ENCODE peak calls at places on chromosomes 11 and 22, in five cellular contexts. C is HFF-Myc, P is brain microvascular endothelial cell, N is stomach, V is choroid plexus epithelial cell. D is an unnamed sample.

GRCh38 chr11:2312232-2313042 is 10.6 kb downstream of the TSPAN32 start:
- DNase-seq in N (no peak), C (peak; percentile 17), P (peak; percentile 16), V (peak; percentile 10), D (peak; percentile 34)

GRCh38 chr11:96061094-96061493 is 137.2 kb upstream of the MTMR2 start:
- DNase-seq in C (no peak), V (peak; percentile 35), N (no peak), P (no peak), D (no peak)

GRCh38 chr11:1756024-1756561 is 5.7 kb upstream of the IFITM10 start:
- DNase-seq in C (no peak), P (no peak), N (peak; percentile 82), V (no peak), D (no peak)

GRCh38 chr11:24163146-24163545 is 333.7 kb upstream of the LUZP2 start:
- DNase-seq in C (no peak), N (no peak), P (no peak), V (peak; percentile 43), D (no peak)

GRCh38 chr11:11420512-11420911 is 67.5 kb upstream of the CSNK2A3 start:
- DNase-seq in V (no peak), N (no peak), C (no peak), P (no peak), D (no peak)

GRCh38 chr11:65575568-65576231 is at the start of gene EHBP1L1:
- DNase-seq in C (no peak), V (peak; percentile 57), N (peak; percentile 80), P (no peak), D (no peak)

GRCh38 chr11:3781423-3781822 is 15.9 kb downstream of the NUP98 start:
- DNase-seq in V (peak; percentile 47), P (no peak), N (no peak), C (no peak), D (no peak)

GRCh38 chr11:70424765-70425164 is 26.4 kb downstream of the CTTN start:
- DNase-seq in P (no peak), C (no peak), V (no peak), N (no peak), D (no peak)

GRCh38 chr22:22887621-22888503 is at the start of gene IGLL5:
- DNase-seq in C (no peak), P (no peak), V (no peak), N (no peak), D (no peak)

GRCh38 chr11:92224394-92225205 is at the start of gene FAT3:
- DNase-seq in P (peak; percentile 40), C (no peak), V (peak; percentile 43), N (no peak), D (no peak)

GRCh38 chr11:35165416-35166368 is 26.7 kb downstream of the CD44 start:
- DNase-seq in C (no peak), P (peak; percentile 77), N (peak; percentile 46), V (peak; percentile 93), D (no peak)

GRCh38 chr11:111001091-111001430 is 244.5 kb upstream of the POU2AF2 start:
- DNase-seq in C (peak; percentile 74), N (no peak), P (no peak), V (no peak), D (peak; percentile 36)

GRCh38 chr11:608751-609354 is 6.9 kb downstream of the IRF7 start:
- DNase-seq in N (no peak), V (no peak), P (no peak), C (no peak), D (no peak)

GRCh38 chr11:130087294-130087926 is 17.7 kb downstream of the APLP2 start:
- DNase-seq in P (no peak), C (no peak), N (no peak), V (peak; percentile 9), D (no peak)
- H3K4me3 ChIP-seq in P (no peak overlapping the region), C (no peak overlapping the region), N (no peak overlapping the region), V (no peak overlapping the region), D (no peak overlapping the region)

DNA sequence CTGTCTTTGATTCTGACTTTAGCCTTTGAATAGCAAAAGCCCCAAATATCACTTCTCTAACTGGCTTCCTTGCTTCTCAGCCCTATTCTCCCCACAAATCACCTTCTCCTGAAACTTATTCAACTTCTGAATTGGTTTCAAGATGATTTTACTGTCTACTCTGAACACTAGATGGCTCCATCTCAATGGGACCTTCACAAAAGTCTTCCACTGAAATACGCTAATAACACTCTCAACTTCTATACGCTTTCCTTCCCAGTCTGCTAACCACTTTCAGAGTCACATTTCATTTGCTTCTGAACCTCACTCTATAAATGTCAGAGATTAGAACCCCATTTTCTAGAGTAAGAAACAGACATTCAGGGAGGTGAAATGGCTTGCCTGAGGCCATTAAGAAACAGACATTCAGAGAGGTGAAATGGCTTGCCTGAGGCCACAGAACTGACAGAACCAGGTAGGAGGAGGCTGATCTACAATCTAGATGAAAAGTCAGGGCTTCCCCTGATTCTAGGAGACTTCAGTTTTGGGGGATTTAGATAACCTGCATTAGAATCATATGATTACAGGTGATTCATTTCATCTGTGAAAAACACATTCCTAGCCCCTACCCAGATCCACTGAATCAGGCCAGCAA is 20.6 kb downstream of the MORC2 start:
- DNase-seq in C (no peak), N (no peak), V (peak; percentile 85), P (peak; percentile 9), D (no peak)
- TF ChIP-seq CTCF in C (peak; percentile 40), N (peak; percentile 74), V (peak; percentile 68), P (peak; percentile 49), D (peak; percentile 61)

GRCh38 chr11:62505784-62506145 is 40.8 kb downstream of the AHNAK start:
- DNase-seq in N (no peak), P (no peak), V (no peak), C (no peak), D (no peak)

GRCh38 chr11:62505112-62505783 is 41.4 kb downstream of the AHNAK start:
- DNase-seq in C (no peak), V (no peak), P (peak; percentile 16), N (no peak), D (no peak)

GRCh38 chr11:62507023-62507422 is 39.6 kb downstream of the AHNAK start:
- DNase-seq in P (no peak), N (no peak), C (no peak), V (no peak), D (no peak)

GRCh38 chr11:62506413-62506940 is 40.1 kb downstream of the AHNAK start:
- DNase-seq in N (no peak), V (no peak), P (no peak), C (no peak), D (no peak)

GRCh38 chr11:62508336-62509058 is 38.1 kb downstream of the AHNAK start:
- DNase-seq in N (peak; percentile 78), V (peak; percentile 57), C (no peak), P (peak; percentile 17), D (no peak)
- H3K4me3 ChIP-seq in N (peak overlapping the region; percentile 26), V (peak overlapping the region; percentile 26), C (no peak overlapping the region), P (peak overlapping the region; percentile 29), D (peak overlapping the region; percentile 5)

DNA sequence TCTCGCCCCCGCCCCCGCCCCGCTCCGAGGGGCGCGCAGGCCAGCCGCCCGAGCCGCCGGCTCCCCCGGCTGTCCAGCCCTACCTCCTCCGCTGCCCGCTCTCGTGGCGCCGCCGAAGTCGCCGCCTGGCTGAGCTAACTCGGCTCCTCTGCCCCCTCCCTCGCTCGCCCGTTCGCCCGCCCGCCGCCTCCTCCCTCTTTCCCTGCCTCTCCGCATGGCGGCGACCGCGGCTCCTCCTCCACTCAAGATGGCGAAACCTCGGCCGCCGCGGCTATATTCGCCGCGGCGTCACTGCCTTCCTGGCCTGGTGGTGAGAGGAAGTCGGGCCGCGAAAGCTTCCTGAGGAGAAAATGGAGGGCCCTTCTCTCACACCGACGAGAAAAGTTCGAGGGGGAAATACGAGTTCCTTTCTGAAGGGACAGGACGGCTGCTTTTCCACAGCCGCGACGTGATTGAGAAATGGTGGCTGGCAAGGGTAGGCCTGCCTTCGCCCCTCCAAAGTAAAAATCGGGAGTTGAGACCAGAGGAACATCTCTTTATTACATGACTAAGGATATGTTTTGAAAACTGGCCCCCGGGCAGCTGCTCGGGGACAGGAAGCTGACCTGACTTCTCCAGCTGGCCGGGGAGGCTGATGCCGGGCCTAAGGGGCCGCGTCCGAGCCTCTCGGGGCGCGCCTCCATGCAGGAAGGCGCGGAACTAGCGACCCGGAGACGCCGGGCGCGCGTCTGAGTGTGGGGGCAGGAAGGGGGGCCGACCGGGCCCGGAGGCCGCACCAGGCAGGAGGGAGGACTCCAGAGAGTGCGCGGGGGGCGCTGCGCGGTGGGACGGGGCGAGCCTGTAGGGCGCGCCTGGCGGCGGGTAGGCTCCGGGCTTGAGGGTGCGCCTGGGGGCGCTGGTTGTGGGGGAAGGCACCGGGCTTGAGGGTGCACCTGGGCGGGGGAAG is at the start of gene DDX6:
- DNase-seq in C (no peak), N (peak; percentile 93), P (peak; percentile 83), V (peak; percentile 93), D (peak; percentile 26)
- TF ChIP-seq CTCF in C (peak; percentile 33), N (no peak), P (peak; percentile 40), V (peak; percentile 45), D (peak; percentile 50)

DNA sequence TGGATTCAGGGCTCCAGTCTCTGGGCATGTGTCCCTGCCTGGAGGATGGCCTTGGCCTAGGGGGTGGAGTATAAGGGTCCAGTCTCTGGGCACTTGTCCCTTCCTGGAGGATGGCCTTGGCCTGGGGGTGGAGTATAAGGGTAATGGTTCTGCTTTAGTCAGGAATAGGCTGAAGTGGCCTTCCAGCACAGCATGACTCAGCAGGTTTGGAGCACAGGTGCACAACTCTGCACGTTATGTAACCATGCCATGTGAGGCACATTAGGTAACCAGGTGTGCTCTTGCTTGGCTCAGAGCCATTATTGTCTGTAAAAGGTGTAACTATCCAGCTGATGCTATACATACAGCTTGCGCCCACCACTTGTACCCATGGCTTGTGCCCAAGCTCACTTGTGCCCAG is 48.4 kb upstream of the POLD3 start:
- DNase-seq in P (no peak), C (no peak), N (peak; percentile 69), V (no peak), D (no peak)
- H3K4me3 ChIP-seq in P (no peak overlapping the region), C (no peak overlapping the region), N (no peak overlapping the region), V (no peak overlapping the region), D (no peak overlapping the region)

DNA sequence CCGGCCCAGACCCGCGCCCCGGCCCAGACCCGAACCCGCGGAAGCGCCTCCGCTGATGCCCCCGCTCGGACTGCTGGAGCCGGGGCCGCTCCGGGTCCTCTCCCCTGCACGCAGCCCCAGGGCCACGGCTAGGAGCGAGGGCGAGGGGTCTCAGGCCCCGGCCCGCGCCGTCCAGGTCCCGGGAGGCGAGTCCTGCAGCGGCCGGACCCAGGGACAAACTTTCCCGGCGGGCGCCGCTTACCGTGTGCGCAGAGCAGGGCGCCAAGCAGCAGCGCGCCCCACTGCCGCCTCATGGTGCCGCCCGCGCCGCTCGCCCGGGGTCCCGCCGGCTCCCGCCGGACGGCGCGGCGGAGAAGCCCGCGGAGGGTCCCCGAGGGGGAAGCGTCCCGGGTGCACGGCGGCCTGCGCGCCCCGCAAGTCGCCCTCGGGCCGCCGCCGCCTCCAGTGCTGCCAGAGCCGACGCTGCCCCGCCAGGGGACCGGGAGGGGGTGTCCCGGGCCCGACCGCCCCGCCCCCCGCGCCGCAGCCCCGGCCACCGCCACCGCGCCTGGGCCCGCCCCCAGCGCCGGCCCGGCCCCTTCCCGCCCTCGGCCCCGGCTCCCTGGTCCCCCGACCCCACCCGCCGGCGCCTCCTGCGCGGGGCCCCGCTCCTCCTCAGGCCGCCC is at the start of gene LRP4:
- DNase-seq in V (no peak), C (no peak), N (peak; percentile 52), P (no peak), D (no peak)
- TF ChIP-seq CTCF in V (no peak), C (no peak), N (no peak), P (no peak), D (no peak)